ENCODE peak calls at places on chromosomes 16 and 17, in ten cellular contexts. One of them, this sample, is unnamed.

GRCh38 chr16:53752566-53752965 is 48.6 kb downstream of the FTO start:
- DNase-seq in GM12865: no peak
- DNase-seq in NCI-H510A: no peak
- DNase-seq in ELF-1: no peak
- DNase-seq in glutamatergic neuron: no peak
- DNase-seq in PC-3: no peak
- DNase-seq in body of pancreas: no peak
- DNase-seq in H1: no peak
- DNase-seq in IMR-90: no peak
- DNase-seq in tibial nerve: no peak
- DNase-seq in this sample: no peak

GRCh38 chr16:27111486-27111885 is 44.8 kb downstream of the C16orf82 start:
- DNase-seq in GM12865: no peak
- DNase-seq in NCI-H510A: no peak
- DNase-seq in ELF-1: no peak
- DNase-seq in glutamatergic neuron: no peak
- DNase-seq in PC-3: no peak
- DNase-seq in body of pancreas: no peak
- DNase-seq in H1: no peak
- DNase-seq in IMR-90: no peak
- DNase-seq in tibial nerve: no peak
- DNase-seq in this sample: no peak

GRCh38 chr16:72590179-72590937 is 418.4 kb upstream of the PMFBP1 start:
- DNase-seq in GM12865: peak; percentile 74
- DNase-seq in NCI-H510A: no peak
- DNase-seq in ELF-1: no peak
- DNase-seq in glutamatergic neuron: no peak
- DNase-seq in PC-3: no peak
- DNase-seq in body of pancreas: no peak
- DNase-seq in H1: no peak
- DNase-seq in IMR-90: peak; percentile 44
- DNase-seq in tibial nerve: no peak
- DNase-seq in this sample: no peak

GRCh38 chr17:37820313-37821024 is 75.6 kb upstream of the HNF1B start:
- DNase-seq in GM12865: peak; percentile 84
- DNase-seq in NCI-H510A: no peak
- DNase-seq in ELF-1: no peak
- DNase-seq in glutamatergic neuron: no peak
- DNase-seq in PC-3: no peak
- DNase-seq in body of pancreas: no peak
- DNase-seq in H1: no peak
- DNase-seq in IMR-90: no peak
- DNase-seq in tibial nerve: no peak
- DNase-seq in this sample: no peak

GRCh38 chr16:48720266-48720665 is 110.3 kb upstream of the N4BP1 start:
- DNase-seq in GM12865: peak; percentile 13
- DNase-seq in NCI-H510A: no peak
- DNase-seq in ELF-1: peak; percentile 56
- DNase-seq in glutamatergic neuron: no peak
- DNase-seq in PC-3: peak; percentile 36
- DNase-seq in body of pancreas: no peak
- DNase-seq in H1: peak; percentile 7
- DNase-seq in IMR-90: peak; percentile 22
- DNase-seq in tibial nerve: no peak
- DNase-seq in this sample: no peak

GRCh38 chr17:74566132-74566753 is 1.1 kb downstream of the CD300H start:
- DNase-seq in GM12865: peak; percentile 37
- DNase-seq in NCI-H510A: no peak
- DNase-seq in ELF-1: peak; percentile 70
- DNase-seq in glutamatergic neuron: peak; percentile 73
- DNase-seq in PC-3: peak; percentile 64
- DNase-seq in body of pancreas: peak; percentile 40
- DNase-seq in H1: peak; percentile 31
- DNase-seq in IMR-90: no peak
- DNase-seq in tibial nerve: peak; percentile 19
- DNase-seq in this sample: peak; percentile 6

GRCh38 chr16:81612351-81613170 is 166.5 kb upstream of the PLCG2 start:
- DNase-seq in GM12865: no peak
- DNase-seq in NCI-H510A: no peak
- DNase-seq in ELF-1: no peak
- DNase-seq in glutamatergic neuron: no peak
- DNase-seq in PC-3: no peak
- DNase-seq in body of pancreas: no peak
- DNase-seq in H1: no peak
- DNase-seq in IMR-90: no peak
- DNase-seq in tibial nerve: no peak
- DNase-seq in this sample: peak; percentile 69

GRCh38 chr16:610513-611381 is 20.0 kb upstream of the WFIKKN1 start:
- DNase-seq in GM12865: no peak
- DNase-seq in NCI-H510A: no peak
- DNase-seq in ELF-1: peak; percentile 65
- DNase-seq in glutamatergic neuron: no peak
- DNase-seq in PC-3: no peak
- DNase-seq in body of pancreas: peak; percentile 81
- DNase-seq in H1: no peak
- DNase-seq in IMR-90: no peak
- DNase-seq in tibial nerve: peak; percentile 36
- DNase-seq in this sample: peak; percentile 70

GRCh38 chr16:2178321-2179106 is 17.9 kb downstream of the CASKIN1 start:
- DNase-seq in GM12865: no peak
- DNase-seq in NCI-H510A: no peak
- DNase-seq in ELF-1: peak; percentile 82
- DNase-seq in glutamatergic neuron: peak; percentile 61
- DNase-seq in PC-3: no peak
- DNase-seq in body of pancreas: no peak
- DNase-seq in H1: peak; percentile 62
- DNase-seq in IMR-90: no peak
- DNase-seq in tibial nerve: no peak
- DNase-seq in this sample: no peak

This sample was measured in globus pallidus.